ENCODE peak calls at places on chromosomes 13 and 19, in ten cellular contexts. One of them, this sample, is unnamed. For H3K4me1, the result is how much of the 10 kb centered on the place peaks cover.

GRCh38 chr19:57171551-57172081 is 4.3 kb upstream of the DUXA start:
- DNase-seq in A549: no peak
- DNase-seq in uterus: peak
- DNase-seq in HCT116: no peak
- DNase-seq in esophagus muscularis mucosa: no peak
- DNase-seq in heart left ventricle: peak
- DNase-seq in body of pancreas: peak
- DNase-seq in Peyer's patch: no peak
- DNase-seq in testis: peak
- DNase-seq in ovary: peak
- DNase-seq in this sample: peak

GRCh38 chr19:36577271-36577996 is 4.3 kb upstream of the ZNF529 start:
- DNase-seq in ovary: no peak
- DNase-seq in testis: no peak
- DNase-seq in esophagus muscularis mucosa: no peak
- DNase-seq in Peyer's patch: no peak
- DNase-seq in HCT116: no peak
- DNase-seq in heart left ventricle: no peak
- DNase-seq in body of pancreas: no peak
- DNase-seq in A549: no peak
- DNase-seq in uterus: no peak
- DNase-seq in this sample: no peak

GRCh38 chr13:34941835-34942731 is at the start of gene NBEA:
- DNase-seq in uterus: peak
- DNase-seq in body of pancreas: peak
- DNase-seq in testis: peak
- DNase-seq in ovary: peak
- DNase-seq in HCT116: peak
- DNase-seq in Peyer's patch: peak
- DNase-seq in heart left ventricle: peak
- DNase-seq in esophagus muscularis mucosa: peak
- DNase-seq in A549: peak
- DNase-seq in this sample: peak

GRCh38 chr19:3494559-3494958 is 5.9 kb downstream of the DOHH start:
- DNase-seq in A549: no peak
- DNase-seq in Peyer's patch: no peak
- DNase-seq in testis: no peak
- DNase-seq in body of pancreas: no peak
- DNase-seq in uterus: no peak
- DNase-seq in HCT116: no peak
- DNase-seq in ovary: no peak
- DNase-seq in heart left ventricle: no peak
- DNase-seq in esophagus muscularis mucosa: no peak
- DNase-seq in this sample: no peak

GRCh38 chr19:17475541-17476115 is 5.3 kb downstream of the SLC27A1 start:
- DNase-seq in heart left ventricle: peak
- DNase-seq in esophagus muscularis mucosa: no peak
- DNase-seq in ovary: no peak
- DNase-seq in body of pancreas: peak
- DNase-seq in testis: peak
- DNase-seq in HCT116: peak
- DNase-seq in A549: no peak
- DNase-seq in Peyer's patch: no peak
- DNase-seq in uterus: no peak
- DNase-seq in this sample: peak

GRCh38 chr13:95360464-95361097 is 59.3 kb upstream of the ABCC4 start:
- DNase-seq in ovary: no peak
- DNase-seq in esophagus muscularis mucosa: no peak
- DNase-seq in body of pancreas: no peak
- DNase-seq in heart left ventricle: no peak
- DNase-seq in HCT116: no peak
- DNase-seq in uterus: no peak
- DNase-seq in testis: no peak
- DNase-seq in Peyer's patch: no peak
- DNase-seq in A549: no peak
- DNase-seq in this sample: no peak

GRCh38 chr13:26679945-26680516 is 80.6 kb downstream of the GPR12 start:
- DNase-seq in ovary: no peak
- DNase-seq in heart left ventricle: no peak
- DNase-seq in body of pancreas: no peak
- DNase-seq in uterus: no peak
- DNase-seq in testis: no peak
- DNase-seq in esophagus muscularis mucosa: peak
- DNase-seq in Peyer's patch: no peak
- DNase-seq in HCT116: no peak
- DNase-seq in A549: no peak
- DNase-seq in this sample: no peak

GRCh38 chr19:55488986-55489710 is 912 bp downstream of the SSC5D start:
- DNase-seq in HCT116: no peak
- DNase-seq in testis: no peak
- DNase-seq in heart left ventricle: peak
- DNase-seq in esophagus muscularis mucosa: no peak
- DNase-seq in Peyer's patch: no peak
- DNase-seq in uterus: peak
- DNase-seq in A549: no peak
- DNase-seq in body of pancreas: no peak
- DNase-seq in ovary: no peak
- DNase-seq in this sample: no peak

GRCh38 chr19:8257052-8257443 is 47.9 kb downstream of the CERS4 start:
- DNase-seq in esophagus muscularis mucosa: no peak
- DNase-seq in HCT116: no peak
- DNase-seq in body of pancreas: no peak
- DNase-seq in A549: peak
- DNase-seq in uterus: no peak
- DNase-seq in Peyer's patch: no peak
- DNase-seq in heart left ventricle: no peak
- DNase-seq in testis: no peak
- DNase-seq in ovary: no peak
- DNase-seq in this sample: no peak

GRCh38 chr19:37902668-37903067 is 3.7 kb downstream of the WDR87 start:
- DNase-seq in body of pancreas: peak
- DNase-seq in A549: peak
- DNase-seq in Peyer's patch: peak
- DNase-seq in HCT116: peak
- DNase-seq in heart left ventricle: peak
- DNase-seq in esophagus muscularis mucosa: peak
- DNase-seq in testis: peak
- DNase-seq in uterus: peak
- DNase-seq in ovary: peak
- DNase-seq in this sample: peak

GRCh38 chr19:55913643-55914268 is 18.4 kb downstream of the NLRP13 start:
- DNase-seq in Peyer's patch: no peak
- DNase-seq in uterus: no peak
- DNase-seq in esophagus muscularis mucosa: peak
- DNase-seq in heart left ventricle: no peak
- DNase-seq in ovary: no peak
- DNase-seq in testis: no peak
- DNase-seq in body of pancreas: no peak
- DNase-seq in HCT116: peak
- DNase-seq in A549: no peak
- DNase-seq in this sample: no peak

GRCh38 chr13:31485183-31485582 is 254.1 kb upstream of the RXFP2 start:
- DNase-seq in A549: no peak
- DNase-seq in heart left ventricle: no peak
- DNase-seq in ovary: no peak
- DNase-seq in esophagus muscularis mucosa: no peak
- DNase-seq in testis: no peak
- DNase-seq in body of pancreas: no peak
- DNase-seq in uterus: no peak
- DNase-seq in HCT116: no peak
- DNase-seq in Peyer's patch: no peak
- DNase-seq in this sample: no peak

GRCh38 chr13:31485651-31486051 is 253.7 kb upstream of the RXFP2 start:
- DNase-seq in Peyer's patch: no peak
- DNase-seq in HCT116: no peak
- DNase-seq in heart left ventricle: no peak
- DNase-seq in testis: no peak
- DNase-seq in A549: no peak
- DNase-seq in ovary: no peak
- DNase-seq in esophagus muscularis mucosa: no peak
- DNase-seq in body of pancreas: no peak
- DNase-seq in uterus: no peak
- DNase-seq in this sample: no peak
- H3K4me1 ChIP-seq in Peyer's patch: under half
- H3K4me1 ChIP-seq in HCT116: under half
- H3K4me1 ChIP-seq in heart left ventricle: under half
- H3K4me1 ChIP-seq in testis: under half
- H3K4me1 ChIP-seq in A549: under half
- H3K4me1 ChIP-seq in ovary: under half
- H3K4me1 ChIP-seq in esophagus muscularis mucosa: under half
- H3K4me1 ChIP-seq in body of pancreas: under half
- H3K4me1 ChIP-seq in uterus: under half
- H3K4me1 ChIP-seq in this sample: under half

DNA sequence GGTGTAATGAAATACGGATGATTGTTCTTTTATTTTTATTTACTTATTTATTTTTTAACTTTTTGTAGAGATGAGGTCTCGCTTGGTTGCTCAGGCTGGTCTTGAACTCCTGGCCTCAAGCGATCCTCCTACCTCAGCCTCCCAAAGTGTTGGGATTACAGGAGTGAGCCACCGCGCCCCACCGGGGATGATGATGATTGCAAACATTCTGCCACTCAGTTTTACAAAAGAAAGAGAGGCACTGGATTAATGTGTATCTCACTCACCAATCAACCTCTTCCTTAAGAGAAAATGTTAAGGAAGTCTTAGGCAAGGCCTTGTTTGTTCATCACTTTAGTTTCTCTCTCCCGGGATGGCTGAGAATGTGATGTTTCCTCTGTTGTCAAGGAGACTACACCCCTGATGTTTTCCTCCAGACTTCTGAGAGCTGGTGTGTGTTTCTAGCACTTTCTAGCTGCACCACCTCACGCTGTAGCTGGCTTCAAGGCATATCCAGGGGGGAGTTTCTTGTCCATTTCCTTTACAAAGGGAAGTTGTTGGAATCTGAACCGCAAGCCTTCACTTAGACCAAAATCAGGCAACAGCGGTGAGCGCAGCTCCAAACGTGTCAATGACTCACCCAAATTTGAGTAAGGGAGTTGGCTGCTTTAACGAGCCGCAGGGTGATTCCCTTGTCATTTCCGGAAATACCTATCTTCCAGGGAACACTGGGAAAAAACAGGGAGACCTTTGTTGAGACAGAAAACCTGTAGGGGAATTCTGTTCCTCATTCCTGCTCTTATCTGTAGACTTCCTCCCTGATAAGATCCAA is 2.3 kb downstream of the LDLR start:
- DNase-seq in esophagus muscularis mucosa: peak
- DNase-seq in testis: peak
- DNase-seq in HCT116: peak
- DNase-seq in heart left ventricle: peak
- DNase-seq in Peyer's patch: peak
- DNase-seq in ovary: peak
- DNase-seq in body of pancreas: peak
- DNase-seq in uterus: peak
- DNase-seq in A549: peak
- DNase-seq in this sample: peak
- TF ChIP-seq POLR2A in esophagus muscularis mucosa: no peak
- TF ChIP-seq POLR2A in testis: no peak
- TF ChIP-seq POLR2A in HCT116: no peak
- TF ChIP-seq POLR2A in heart left ventricle: no peak
- TF ChIP-seq POLR2A in Peyer's patch: peak
- TF ChIP-seq POLR2A in ovary: peak
- TF ChIP-seq POLR2A in body of pancreas: no peak
- TF ChIP-seq POLR2A in uterus: peak
- TF ChIP-seq POLR2A in A549: no peak
- TF ChIP-seq POLR2A in this sample: peak

GRCh38 chr13:44141213-44141724 is 232.4 kb upstream of the SERP2 start:
- DNase-seq in A549: no peak
- DNase-seq in ovary: no peak
- DNase-seq in esophagus muscularis mucosa: no peak
- DNase-seq in HCT116: no peak
- DNase-seq in Peyer's patch: no peak
- DNase-seq in body of pancreas: peak
- DNase-seq in heart left ventricle: no peak
- DNase-seq in testis: peak
- DNase-seq in uterus: no peak
- DNase-seq in this sample: no peak
- H3K4me1 ChIP-seq in A549: under half
- H3K4me1 ChIP-seq in ovary: under half
- H3K4me1 ChIP-seq in esophagus muscularis mucosa: under half
- H3K4me1 ChIP-seq in HCT116: under half
- H3K4me1 ChIP-seq in Peyer's patch: under half
- H3K4me1 ChIP-seq in body of pancreas: under half
- H3K4me1 ChIP-seq in heart left ventricle: under half
- H3K4me1 ChIP-seq in testis: under half
- H3K4me1 ChIP-seq in uterus: under half
- H3K4me1 ChIP-seq in this sample: under half

GRCh38 chr19:47644199-47644598 is 35.3 kb downstream of the BICRA start:
- DNase-seq in Peyer's patch: no peak
- DNase-seq in testis: no peak
- DNase-seq in heart left ventricle: no peak
- DNase-seq in HCT116: no peak
- DNase-seq in body of pancreas: no peak
- DNase-seq in uterus: no peak
- DNase-seq in ovary: no peak
- DNase-seq in A549: no peak
- DNase-seq in esophagus muscularis mucosa: no peak
- DNase-seq in this sample: no peak

GRCh38 chr19:47644743-47645499 is 36.0 kb downstream of the BICRA start:
- DNase-seq in esophagus muscularis mucosa: no peak
- DNase-seq in body of pancreas: no peak
- DNase-seq in HCT116: no peak
- DNase-seq in ovary: no peak
- DNase-seq in Peyer's patch: no peak
- DNase-seq in A549: no peak
- DNase-seq in uterus: no peak
- DNase-seq in testis: no peak
- DNase-seq in heart left ventricle: no peak
- DNase-seq in this sample: no peak

GRCh38 chr19:47637550-47637949 is 28.6 kb downstream of the BICRA start:
- DNase-seq in uterus: no peak
- DNase-seq in body of pancreas: no peak
- DNase-seq in HCT116: no peak
- DNase-seq in ovary: no peak
- DNase-seq in testis: no peak
- DNase-seq in A549: no peak
- DNase-seq in esophagus muscularis mucosa: no peak
- DNase-seq in Peyer's patch: no peak
- DNase-seq in heart left ventricle: no peak
- DNase-seq in this sample: no peak

GRCh38 chr19:47643281-47643680 is 34.3 kb downstream of the BICRA start:
- DNase-seq in heart left ventricle: no peak
- DNase-seq in esophagus muscularis mucosa: no peak
- DNase-seq in A549: no peak
- DNase-seq in HCT116: no peak
- DNase-seq in testis: no peak
- DNase-seq in Peyer's patch: no peak
- DNase-seq in body of pancreas: no peak
- DNase-seq in uterus: no peak
- DNase-seq in ovary: no peak
- DNase-seq in this sample: no peak

DNA sequence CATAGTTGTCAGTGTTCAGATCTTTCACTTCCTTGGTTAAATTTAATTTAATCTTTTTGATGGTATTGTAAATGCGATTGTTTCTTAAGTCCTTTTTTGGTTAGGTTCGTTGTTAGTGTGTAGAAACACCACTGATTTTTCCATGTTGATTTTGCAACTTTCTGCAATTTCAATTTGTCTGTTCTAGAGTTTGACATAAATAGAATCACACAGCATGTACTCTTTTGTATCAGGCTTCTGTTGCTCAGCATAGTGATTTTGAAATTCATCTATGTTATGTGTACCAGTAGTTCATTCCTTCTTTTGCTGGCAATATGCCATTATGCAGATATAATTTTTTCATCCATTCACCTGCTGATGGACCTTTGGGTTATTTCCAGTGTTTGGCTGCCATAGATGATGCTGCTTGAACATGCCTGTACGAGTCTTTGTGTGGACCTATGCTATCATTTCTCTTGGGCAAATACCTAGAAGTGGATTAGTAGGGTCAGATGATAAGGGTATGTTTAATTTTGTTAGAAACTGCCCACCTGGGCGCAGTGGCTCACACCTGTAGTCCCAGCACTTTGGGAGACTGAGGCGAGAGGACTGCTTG is 33.1 kb downstream of the BICRA start:
- DNase-seq in HCT116: no peak
- DNase-seq in ovary: no peak
- DNase-seq in Peyer's patch: no peak
- DNase-seq in heart left ventricle: no peak
- DNase-seq in body of pancreas: no peak
- DNase-seq in A549: no peak
- DNase-seq in testis: no peak
- DNase-seq in uterus: no peak
- DNase-seq in esophagus muscularis mucosa: no peak
- DNase-seq in this sample: no peak
- TF ChIP-seq POLR2A in HCT116: no peak
- TF ChIP-seq POLR2A in ovary: no peak
- TF ChIP-seq POLR2A in Peyer's patch: no peak
- TF ChIP-seq POLR2A in heart left ventricle: no peak
- TF ChIP-seq POLR2A in body of pancreas: no peak
- TF ChIP-seq POLR2A in A549: no peak
- TF ChIP-seq POLR2A in testis: no peak
- TF ChIP-seq POLR2A in uterus: no peak
- TF ChIP-seq POLR2A in esophagus muscularis mucosa: no peak
- TF ChIP-seq POLR2A in this sample: no peak